ENCODE peak calls at places on chromosomes 7 and 10, in ten cellular contexts. One of them, this sample, is unnamed.

GRCh38 chr10:113060221-113061053 is 110.4 kb downstream of the TCF7L2 start:
- DNase-seq in neural progenitor cell: no peak
- DNase-seq in stomach: no peak
- DNase-seq in breast epithelium: no peak
- DNase-seq in lower lobe of right lung: peak; percentile 55
- DNase-seq in mucosa of descending colon: no peak
- DNase-seq in iPS DF 6.9: no peak
- DNase-seq in endothelial cell of umbilical vein: peak; percentile 64
- DNase-seq in SJSA1: peak; percentile 38
- DNase-seq in CD4-positive, alpha-beta T cell: no peak
- DNase-seq in this sample: no peak

GRCh38 chr10:50469778-50470193 is 154.0 kb downstream of the SGMS1 start:
- DNase-seq in stomach: no peak
- DNase-seq in lower lobe of right lung: no peak
- DNase-seq in CD4-positive, alpha-beta T cell: no peak
- DNase-seq in iPS DF 6.9: no peak
- DNase-seq in endothelial cell of umbilical vein: no peak
- DNase-seq in breast epithelium: no peak
- DNase-seq in mucosa of descending colon: no peak
- DNase-seq in SJSA1: no peak
- DNase-seq in neural progenitor cell: no peak
- DNase-seq in this sample: no peak

GRCh38 chr7:131302876-131303707 is 24.6 kb upstream of the MKLN1 start:
- DNase-seq in CD4-positive, alpha-beta T cell: peak; percentile 16
- DNase-seq in neural progenitor cell: peak; percentile 25
- DNase-seq in mucosa of descending colon: peak; percentile 31
- DNase-seq in iPS DF 6.9: no peak
- DNase-seq in endothelial cell of umbilical vein: peak; percentile 33
- DNase-seq in stomach: peak; percentile 46
- DNase-seq in breast epithelium: peak; percentile 24
- DNase-seq in lower lobe of right lung: no peak
- DNase-seq in SJSA1: no peak
- DNase-seq in this sample: peak; percentile 12

GRCh38 chr10:117137031-117137910 is 799 bp downstream of the VAX1 start:
- DNase-seq in stomach: no peak
- DNase-seq in breast epithelium: no peak
- DNase-seq in neural progenitor cell: peak; percentile 83
- DNase-seq in CD4-positive, alpha-beta T cell: no peak
- DNase-seq in SJSA1: no peak
- DNase-seq in iPS DF 6.9: no peak
- DNase-seq in mucosa of descending colon: no peak
- DNase-seq in lower lobe of right lung: no peak
- DNase-seq in endothelial cell of umbilical vein: peak; percentile 22
- DNase-seq in this sample: no peak

GRCh38 chr10:85645097-85645496 is 721.5 kb downstream of the GRID1 start:
- DNase-seq in stomach: no peak
- DNase-seq in mucosa of descending colon: no peak
- DNase-seq in SJSA1: no peak
- DNase-seq in endothelial cell of umbilical vein: no peak
- DNase-seq in iPS DF 6.9: no peak
- DNase-seq in neural progenitor cell: no peak
- DNase-seq in breast epithelium: no peak
- DNase-seq in CD4-positive, alpha-beta T cell: no peak
- DNase-seq in lower lobe of right lung: no peak
- DNase-seq in this sample: no peak

GRCh38 chr7:141563956-141564623 is 12.9 kb downstream of the AGK start:
- DNase-seq in mucosa of descending colon: no peak
- DNase-seq in lower lobe of right lung: no peak
- DNase-seq in stomach: no peak
- DNase-seq in breast epithelium: no peak
- DNase-seq in endothelial cell of umbilical vein: no peak
- DNase-seq in SJSA1: no peak
- DNase-seq in neural progenitor cell: peak; percentile 14
- DNase-seq in CD4-positive, alpha-beta T cell: no peak
- DNase-seq in iPS DF 6.9: no peak
- DNase-seq in this sample: no peak

GRCh38 chr10:113180401-113181154 is 230.5 kb downstream of the TCF7L2 start:
- DNase-seq in neural progenitor cell: no peak
- DNase-seq in SJSA1: no peak
- DNase-seq in lower lobe of right lung: no peak
- DNase-seq in iPS DF 6.9: no peak
- DNase-seq in CD4-positive, alpha-beta T cell: no peak
- DNase-seq in mucosa of descending colon: no peak
- DNase-seq in endothelial cell of umbilical vein: no peak
- DNase-seq in stomach: no peak
- DNase-seq in breast epithelium: no peak
- DNase-seq in this sample: no peak

GRCh38 chr7:73668103-73668937 is 689 bp downstream of the VPS37D start:
- DNase-seq in neural progenitor cell: peak; percentile 66
- DNase-seq in iPS DF 6.9: no peak
- DNase-seq in CD4-positive, alpha-beta T cell: no peak
- DNase-seq in stomach: no peak
- DNase-seq in mucosa of descending colon: no peak
- DNase-seq in SJSA1: no peak
- DNase-seq in endothelial cell of umbilical vein: peak; percentile 16
- DNase-seq in lower lobe of right lung: no peak
- DNase-seq in breast epithelium: no peak
- DNase-seq in this sample: no peak

GRCh38 chr10:102342958-102343357 is 52.5 kb upstream of the NFKB2 start:
- DNase-seq in breast epithelium: no peak
- DNase-seq in stomach: no peak
- DNase-seq in lower lobe of right lung: no peak
- DNase-seq in iPS DF 6.9: no peak
- DNase-seq in CD4-positive, alpha-beta T cell: no peak
- DNase-seq in endothelial cell of umbilical vein: peak; percentile 77
- DNase-seq in mucosa of descending colon: no peak
- DNase-seq in neural progenitor cell: no peak
- DNase-seq in SJSA1: peak; percentile 58
- DNase-seq in this sample: no peak

GRCh38 chr10:5564537-5565204 is 39.9 kb downstream of the CALML3 start:
- DNase-seq in neural progenitor cell: no peak
- DNase-seq in iPS DF 6.9: no peak
- DNase-seq in SJSA1: no peak
- DNase-seq in stomach: peak; percentile 17
- DNase-seq in endothelial cell of umbilical vein: no peak
- DNase-seq in lower lobe of right lung: no peak
- DNase-seq in breast epithelium: no peak
- DNase-seq in mucosa of descending colon: no peak
- DNase-seq in CD4-positive, alpha-beta T cell: peak; percentile 40
- DNase-seq in this sample: no peak

GRCh38 chr7:2927592-2927991 is 83.5 kb upstream of the GNA12 start:
- DNase-seq in iPS DF 6.9: no peak
- DNase-seq in neural progenitor cell: no peak
- DNase-seq in CD4-positive, alpha-beta T cell: no peak
- DNase-seq in lower lobe of right lung: peak; percentile 20
- DNase-seq in stomach: no peak
- DNase-seq in endothelial cell of umbilical vein: no peak
- DNase-seq in SJSA1: no peak
- DNase-seq in breast epithelium: no peak
- DNase-seq in mucosa of descending colon: no peak
- DNase-seq in this sample: no peak

GRCh38 chr7:48046458-48046857 is 11.1 kb downstream of the C7orf57 start:
- DNase-seq in iPS DF 6.9: no peak
- DNase-seq in lower lobe of right lung: no peak
- DNase-seq in endothelial cell of umbilical vein: no peak
- DNase-seq in stomach: no peak
- DNase-seq in SJSA1: no peak
- DNase-seq in mucosa of descending colon: no peak
- DNase-seq in CD4-positive, alpha-beta T cell: no peak
- DNase-seq in neural progenitor cell: no peak
- DNase-seq in breast epithelium: no peak
- DNase-seq in this sample: no peak

GRCh38 chr7:127833641-127834040 is 181.6 kb downstream of the SND1 start:
- DNase-seq in mucosa of descending colon: no peak
- DNase-seq in neural progenitor cell: no peak
- DNase-seq in SJSA1: no peak
- DNase-seq in lower lobe of right lung: no peak
- DNase-seq in iPS DF 6.9: no peak
- DNase-seq in stomach: no peak
- DNase-seq in CD4-positive, alpha-beta T cell: no peak
- DNase-seq in endothelial cell of umbilical vein: peak; percentile 26
- DNase-seq in breast epithelium: no peak
- DNase-seq in this sample: no peak

GRCh38 chr7:12646139-12646538 is 41.3 kb upstream of the ARL4A start:
- DNase-seq in stomach: no peak
- DNase-seq in breast epithelium: no peak
- DNase-seq in SJSA1: peak; percentile 67
- DNase-seq in lower lobe of right lung: no peak
- DNase-seq in endothelial cell of umbilical vein: no peak
- DNase-seq in neural progenitor cell: peak; percentile 16
- DNase-seq in iPS DF 6.9: no peak
- DNase-seq in CD4-positive, alpha-beta T cell: no peak
- DNase-seq in mucosa of descending colon: no peak
- DNase-seq in this sample: no peak

GRCh38 chr10:123635745-123636144 is 30.4 kb upstream of the GPR26 start:
- DNase-seq in neural progenitor cell: no peak
- DNase-seq in endothelial cell of umbilical vein: no peak
- DNase-seq in stomach: no peak
- DNase-seq in CD4-positive, alpha-beta T cell: no peak
- DNase-seq in SJSA1: no peak
- DNase-seq in mucosa of descending colon: no peak
- DNase-seq in breast epithelium: no peak
- DNase-seq in iPS DF 6.9: no peak
- DNase-seq in lower lobe of right lung: no peak
- DNase-seq in this sample: no peak

GRCh38 chr7:148486937-148487336 is 103.6 kb upstream of the C7orf33 start:
- DNase-seq in stomach: no peak
- DNase-seq in mucosa of descending colon: no peak
- DNase-seq in iPS DF 6.9: no peak
- DNase-seq in endothelial cell of umbilical vein: no peak
- DNase-seq in neural progenitor cell: no peak
- DNase-seq in CD4-positive, alpha-beta T cell: no peak
- DNase-seq in lower lobe of right lung: no peak
- DNase-seq in breast epithelium: no peak
- DNase-seq in SJSA1: no peak
- DNase-seq in this sample: no peak

DNA sequence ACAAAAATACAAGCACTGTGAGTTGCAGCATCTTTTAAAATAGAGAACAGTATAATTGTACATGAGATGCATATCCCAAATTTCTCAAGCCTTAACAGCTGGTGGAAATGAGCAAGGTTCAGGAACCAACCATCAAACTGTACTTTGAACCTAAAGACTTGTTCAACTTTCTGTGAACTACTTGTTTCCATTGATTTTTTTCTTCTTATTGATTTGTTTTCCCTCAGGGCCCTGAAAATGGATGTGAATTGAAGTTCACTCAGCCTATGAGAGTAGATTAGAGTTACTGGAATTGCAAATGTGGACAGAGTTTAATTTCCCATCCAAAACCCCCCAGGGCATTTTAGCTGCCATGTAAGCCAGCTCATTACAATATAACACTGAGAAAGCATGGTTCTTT is 1105.7 kb downstream of the REEP3 start:
- DNase-seq in mucosa of descending colon: no peak
- DNase-seq in lower lobe of right lung: no peak
- DNase-seq in SJSA1: no peak
- DNase-seq in endothelial cell of umbilical vein: no peak
- DNase-seq in neural progenitor cell: no peak
- DNase-seq in iPS DF 6.9: no peak
- DNase-seq in stomach: no peak
- DNase-seq in CD4-positive, alpha-beta T cell: no peak
- DNase-seq in breast epithelium: no peak
- DNase-seq in this sample: no peak
- H3K9me3 ChIP-seq in mucosa of descending colon: no peaks in the 10 kb centered on the region
- H3K9me3 ChIP-seq in lower lobe of right lung: no peaks in the 10 kb centered on the region
- H3K9me3 ChIP-seq in SJSA1: no peaks in the 10 kb centered on the region
- H3K9me3 ChIP-seq in endothelial cell of umbilical vein: no peaks in the 10 kb centered on the region
- H3K9me3 ChIP-seq in neural progenitor cell: no peaks in the 10 kb centered on the region
- H3K9me3 ChIP-seq in iPS DF 6.9: no peaks in the 10 kb centered on the region
- H3K9me3 ChIP-seq in stomach: no peaks in the 10 kb centered on the region
- H3K9me3 ChIP-seq in CD4-positive, alpha-beta T cell: peaks cover 6% of the 10 kb centered on the region
- H3K9me3 ChIP-seq in breast epithelium: no peaks in the 10 kb centered on the region
- H3K9me3 ChIP-seq in this sample: peaks cover 2% of the 10 kb centered on the region

DNA sequence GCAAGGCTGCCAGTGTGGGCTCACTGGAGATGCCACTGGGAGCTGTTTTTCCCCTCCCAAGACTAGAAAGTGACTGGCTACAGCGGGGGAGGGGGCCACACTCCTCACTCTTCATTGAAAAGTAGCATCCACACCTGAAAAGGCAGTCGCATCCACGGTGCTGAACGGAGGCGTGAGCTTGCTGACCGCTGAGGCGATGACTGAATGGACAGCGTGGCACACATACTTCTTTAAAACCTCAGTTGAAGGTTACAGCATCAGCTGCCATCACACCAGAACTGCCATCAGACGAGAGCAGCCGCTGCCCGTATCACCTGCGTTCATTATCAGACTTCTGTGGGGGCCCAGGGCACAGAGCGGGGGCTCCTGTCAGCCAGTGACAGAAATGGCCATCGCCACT is 327.2 kb downstream of the DNAJB6 start:
- DNase-seq in SJSA1: no peak
- DNase-seq in stomach: no peak
- DNase-seq in iPS DF 6.9: no peak
- DNase-seq in breast epithelium: no peak
- DNase-seq in endothelial cell of umbilical vein: no peak
- DNase-seq in neural progenitor cell: no peak
- DNase-seq in CD4-positive, alpha-beta T cell: no peak
- DNase-seq in mucosa of descending colon: no peak
- DNase-seq in lower lobe of right lung: no peak
- DNase-seq in this sample: no peak
- H3K9me3 ChIP-seq in SJSA1: peaks cover 4% of the 10 kb centered on the region
- H3K9me3 ChIP-seq in stomach: no peaks in the 10 kb centered on the region
- H3K9me3 ChIP-seq in iPS DF 6.9: peaks cover 20% of the 10 kb centered on the region
- H3K9me3 ChIP-seq in breast epithelium: no peaks in the 10 kb centered on the region
- H3K9me3 ChIP-seq in endothelial cell of umbilical vein: peaks cover 4% of the 10 kb centered on the region
- H3K9me3 ChIP-seq in neural progenitor cell: no peaks in the 10 kb centered on the region
- H3K9me3 ChIP-seq in CD4-positive, alpha-beta T cell: no peaks in the 10 kb centered on the region
- H3K9me3 ChIP-seq in mucosa of descending colon: no peaks in the 10 kb centered on the region
- H3K9me3 ChIP-seq in lower lobe of right lung: no peaks in the 10 kb centered on the region
- H3K9me3 ChIP-seq in this sample: no peaks in the 10 kb centered on the region

DNA sequence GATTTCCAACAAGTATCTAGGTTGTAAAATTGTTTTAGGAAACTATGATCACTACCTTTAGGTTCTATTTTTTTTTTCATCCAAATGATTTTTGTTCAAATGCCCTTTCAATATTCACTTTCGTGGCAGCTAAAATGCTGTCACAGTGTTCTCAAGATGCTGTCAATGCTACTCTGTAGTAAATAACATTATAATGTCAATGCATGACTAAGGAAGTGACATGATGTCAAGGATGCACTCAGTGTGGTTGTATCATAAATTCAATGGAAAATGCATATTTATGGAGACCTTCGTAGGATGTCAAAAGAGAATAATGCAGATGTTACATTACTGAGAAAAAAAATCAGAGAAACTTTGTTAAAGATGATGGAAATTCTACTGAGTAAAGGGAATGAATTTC is 673.8 kb downstream of the ANKRD7 start:
- DNase-seq in iPS DF 6.9: no peak
- DNase-seq in CD4-positive, alpha-beta T cell: no peak
- DNase-seq in breast epithelium: no peak
- DNase-seq in endothelial cell of umbilical vein: no peak
- DNase-seq in stomach: no peak
- DNase-seq in mucosa of descending colon: no peak
- DNase-seq in neural progenitor cell: no peak
- DNase-seq in SJSA1: no peak
- DNase-seq in lower lobe of right lung: no peak
- DNase-seq in this sample: no peak
- H3K9me3 ChIP-seq in iPS DF 6.9: no peaks in the 10 kb centered on the region
- H3K9me3 ChIP-seq in CD4-positive, alpha-beta T cell: no peaks in the 10 kb centered on the region
- H3K9me3 ChIP-seq in breast epithelium: no peaks in the 10 kb centered on the region
- H3K9me3 ChIP-seq in endothelial cell of umbilical vein: no peaks in the 10 kb centered on the region
- H3K9me3 ChIP-seq in stomach: no peaks in the 10 kb centered on the region
- H3K9me3 ChIP-seq in mucosa of descending colon: no peaks in the 10 kb centered on the region
- H3K9me3 ChIP-seq in neural progenitor cell: no peaks in the 10 kb centered on the region
- H3K9me3 ChIP-seq in SJSA1: no peaks in the 10 kb centered on the region
- H3K9me3 ChIP-seq in lower lobe of right lung: no peaks in the 10 kb centered on the region
- H3K9me3 ChIP-seq in this sample: no peaks in the 10 kb centered on the region

GRCh38 chr7:9900339-9900738 is 1073.3 kb upstream of the PHF14 start:
- DNase-seq in endothelial cell of umbilical vein: no peak
- DNase-seq in iPS DF 6.9: no peak
- DNase-seq in SJSA1: no peak
- DNase-seq in stomach: no peak
- DNase-seq in CD4-positive, alpha-beta T cell: no peak
- DNase-seq in neural progenitor cell: no peak
- DNase-seq in lower lobe of right lung: no peak
- DNase-seq in breast epithelium: no peak
- DNase-seq in mucosa of descending colon: no peak
- DNase-seq in this sample: no peak
- H3K9me3 ChIP-seq in endothelial cell of umbilical vein: no peaks in the 10 kb centered on the region
- H3K9me3 ChIP-seq in iPS DF 6.9: no peaks in the 10 kb centered on the region
- H3K9me3 ChIP-seq in SJSA1: no peaks in the 10 kb centered on the region
- H3K9me3 ChIP-seq in stomach: no peaks in the 10 kb centered on the region
- H3K9me3 ChIP-seq in CD4-positive, alpha-beta T cell: no peaks in the 10 kb centered on the region
- H3K9me3 ChIP-seq in neural progenitor cell: peaks cover 12% of the 10 kb centered on the region
- H3K9me3 ChIP-seq in lower lobe of right lung: peaks cover 35% of the 10 kb centered on the region
- H3K9me3 ChIP-seq in breast epithelium: peaks cover 3% of the 10 kb centered on the region
- H3K9me3 ChIP-seq in mucosa of descending colon: peaks cover 52% of the 10 kb centered on the region
- H3K9me3 ChIP-seq in this sample: no peaks in the 10 kb centered on the region